ENCODE peak calls at places on chromosomes 6 and 20, in five cellular contexts. L, K, P, N and I are unnamed samples.

GRCh38 chr20:52405417-52405816 is 213.8 kb upstream of the ZFP64 start:
- DNase-seq in P (no peak), L (peak), K (no peak), N (no peak), I (no peak)

GRCh38 chr6:110529355-110529754 is 52.9 kb upstream of the SLC22A16 start:
- DNase-seq in P (peak), K (no peak), L (peak), N (no peak), I (no peak)

GRCh38 chr6:40882321-40882720 is 156.7 kb downstream of the UNC5CL start:
- DNase-seq in N (peak), K (peak), L (no peak), P (no peak), I (peak)

GRCh38 chr6:124073820-124074587 is 270.3 kb downstream of the NKAIN2 start:
- DNase-seq in P (no peak), K (no peak), N (no peak), L (no peak), I (no peak)

GRCh38 chr6:74715362-74716068 is 490.3 kb downstream of the COL12A1 start:
- DNase-seq in P (peak), N (no peak), L (peak), K (no peak), I (no peak)

GRCh38 chr6:104281370-104281769 is 578.3 kb downstream of the HACE1 start:
- DNase-seq in P (no peak), K (no peak), L (no peak), N (no peak), I (no peak)

GRCh38 chr6:118387921-118388701 is 160.0 kb upstream of the PLN start:
- DNase-seq in P (peak), K (no peak), N (no peak), L (peak), I (no peak)

GRCh38 chr6:119129148-119129967 is 50.9 kb upstream of the FAM184A start:
- DNase-seq in K (peak), P (peak), N (peak), L (peak), I (peak)

GRCh38 chr6:89050155-89050554 is 30.4 kb upstream of the PNRC1 start:
- DNase-seq in K (no peak), L (peak), N (no peak), P (peak), I (no peak)

GRCh38 chr6:41712651-41713103 is 22.7 kb downstream of the TFEB start:
- DNase-seq in P (peak), N (no peak), L (peak), K (peak), I (no peak)

GRCh38 chr6:121732641-121733040 is 297.2 kb downstream of the GJA1 start:
- DNase-seq in K (no peak), N (no peak), P (peak), L (peak), I (no peak)

GRCh38 chr6:157226026-157226639 is 97.2 kb downstream of the TMEM242 start:
- DNase-seq in N (no peak), L (peak), K (no peak), P (peak), I (no peak)

GRCh38 chr6:90271831-90272230 is 24.8 kb downstream of the BACH2 start:
- DNase-seq in K (no peak), P (no peak), N (no peak), L (no peak), I (no peak)

GRCh38 chr6:136501514-136501913 is 48.7 kb downstream of the MAP7 start:
- DNase-seq in P (no peak), K (no peak), N (no peak), L (no peak), I (no peak)

GRCh38 chr6:4069199-4069598 is 9.7 kb downstream of the FAM217A start:
- DNase-seq in P (no peak), K (no peak), N (no peak), L (no peak), I (no peak)

GRCh38 chr6:108710560-108710959 is 137.7 kb upstream of the ARMC2 start:
- DNase-seq in N (no peak), K (no peak), L (no peak), P (no peak), I (no peak)

GRCh38 chr6:155085582-155086253 is 90.6 kb downstream of the TIAM2 start:
- DNase-seq in P (peak), K (no peak), L (peak), N (peak), I (no peak)

GRCh38 chr20:60749804-60750602 is 502.1 kb upstream of the CDH4 start:
- DNase-seq in K (no peak), P (no peak), L (no peak), N (no peak), I (no peak)

GRCh38 chr6:96816182-96816888 is 20.9 kb downstream of the GPR63 start:
- DNase-seq in L (peak), K (no peak), P (peak), N (peak), I (no peak)

GRCh38 chr6:81215092-81215432 is 537.4 kb downstream of the TENT5A start:
- DNase-seq in K (peak), L (no peak), P (no peak), N (no peak), I (peak)

GRCh38 chr20:44068311-44068710 is 118.7 kb downstream of the JPH2 start:
- DNase-seq in K (no peak), P (no peak), L (no peak), N (no peak), I (no peak)

GRCh38 chr20:62739581-62740285 is 31.1 kb downstream of the NTSR1 start:
- DNase-seq in K (no peak), L (no peak), P (peak), N (no peak), I (no peak)

GRCh38 chr6:26031151-26031594 is 56.1 kb upstream of the HFE start:
- DNase-seq in P (peak), L (no peak), N (no peak), K (no peak), I (no peak)

GRCh38 chr6:151440930-151441329 is 11.0 kb downstream of the RMND1 start:
- DNase-seq in L (no peak), P (peak), N (no peak), K (no peak), I (no peak)

GRCh38 chr6:51292659-51293058 is 474.0 kb downstream of the TFAP2B start:
- DNase-seq in K (no peak), N (no peak), L (peak), P (peak), I (no peak)

GRCh38 chr20:15045246-15045645 is 707.8 kb upstream of the FLRT3 start:
- DNase-seq in L (peak), N (no peak), P (peak), K (no peak), I (no peak)

GRCh38 chr6:131954775-131955107 is 3.6 kb upstream of the CCN2 start:
- DNase-seq in L (peak), P (peak), K (no peak), N (peak), I (no peak)

GRCh38 chr6:13566500-13566899 is 7.9 kb upstream of the SIRT5 start:
- DNase-seq in P (no peak), N (no peak), K (no peak), L (no peak), I (no peak)

GRCh38 chr6:8172510-8172909 is 70.2 kb upstream of the EEF1E1 start:
- DNase-seq in L (no peak), K (no peak), P (no peak), N (no peak), I (no peak)